ENCODE peak calls at places on chromosome 15, in six cellular contexts. N is cerebellar cortex; W is stromal cell of bone marrow; I is cardiac fibroblast; Z is CD4-positive, alpha-beta T cell; T is hepatocyte. J is an unnamed sample.

GRCh38 chr15:25790003-25790660 is 73.0 kb downstream of the ATP10A start:
- DNase-seq in N (peak), W (peak), I (peak), Z (peak), T (peak), J (no peak)

GRCh38 chr15:33975023-33975565 is 6.8 kb downstream of the CHRM5 start:
- DNase-seq in N (no peak), W (no peak), I (peak), Z (no peak), T (no peak), J (no peak)

GRCh38 chr15:99564221-99565030 is 1.4 kb upstream of the MEF2A start:
- DNase-seq in N (peak), W (no peak), I (peak), Z (no peak), T (peak), J (no peak)

GRCh38 chr15:94240486-94240885 is 9.1 kb downstream of the MCTP2 start:
- DNase-seq in N (no peak), W (no peak), I (no peak), Z (no peak), T (no peak), J (no peak)

GRCh38 chr15:61381501-61381900 is 152.4 kb upstream of the RORA start:
- DNase-seq in N (no peak), W (no peak), I (no peak), Z (no peak), T (no peak), J (no peak)

GRCh38 chr15:101689901-101690300 is 34.4 kb downstream of the TARS3 start:
- DNase-seq in N (no peak), W (peak), I (no peak), Z (no peak), T (no peak), J (no peak)

GRCh38 chr15:56471440-56472069 is 6.6 kb upstream of the MNS1 start:
- DNase-seq in N (no peak), W (no peak), I (no peak), Z (no peak), T (no peak), J (no peak)

GRCh38 chr15:25175033-25175788 is 220.4 kb downstream of the SNRPN start:
- DNase-seq in N (no peak), W (no peak), I (no peak), Z (peak), T (peak), J (no peak)

GRCh38 chr15:74616996-74617395 is 1.4 kb downstream of the CLK3 start:
- DNase-seq in N (no peak), W (no peak), I (no peak), Z (no peak), T (no peak), J (no peak)

GRCh38 chr15:66921319-66921718 is 144.1 kb upstream of the SMAD3 start:
- DNase-seq in N (no peak), W (no peak), I (peak), Z (no peak), T (no peak), J (no peak)

GRCh38 chr15:97189152-97189551 is 771.4 kb upstream of the ARRDC4 start:
- DNase-seq in N (no peak), W (no peak), I (no peak), Z (no peak), T (no peak), J (no peak)

GRCh38 chr15:94293411-94294402 is 62.3 kb downstream of the MCTP2 start:
- DNase-seq in N (no peak), W (no peak), I (peak), Z (no peak), T (no peak), J (no peak)

GRCh38 chr15:52408823-52409222 is 113.2 kb upstream of the MYO5C start:
- DNase-seq in N (peak), W (no peak), I (no peak), Z (no peak), T (no peak), J (no peak)

GRCh38 chr15:25065876-25066275 is 111.1 kb downstream of the SNRPN start:
- DNase-seq in N (no peak), W (no peak), I (no peak), Z (no peak), T (no peak), J (no peak)

GRCh38 chr15:55990516-55990915 is 2.9 kb downstream of the NEDD4 start:
- DNase-seq in N (no peak), W (no peak), I (no peak), Z (no peak), T (no peak), J (no peak)

GRCh38 chr15:52159645-52160044 is 31.5 kb downstream of the GNB5 start:
- DNase-seq in N (no peak), W (no peak), I (no peak), Z (no peak), T (no peak), J (no peak)

GRCh38 chr15:73593278-73594074 is 39.7 kb downstream of the NPTN start:
- DNase-seq in N (peak), W (no peak), I (peak), Z (no peak), T (peak), J (no peak)

GRCh38 chr15:63189955-63190691 is 717 bp downstream of the RAB8B start:
- DNase-seq in N (peak), W (no peak), I (no peak), Z (no peak), T (no peak), J (no peak)

GRCh38 chr15:36831125-36831914 is 251.9 kb downstream of the CDIN1 start:
- DNase-seq in N (no peak), W (peak), I (no peak), Z (no peak), T (no peak), J (no peak)

GRCh38 chr15:101657968-101658784 is 6.0 kb upstream of the TM2D3 start:
- DNase-seq in N (no peak), W (no peak), I (no peak), Z (no peak), T (no peak), J (no peak)

GRCh38 chr15:39741258-39741657 is 41.4 kb downstream of the FSIP1 start:
- DNase-seq in N (no peak), W (peak), I (peak), Z (no peak), T (no peak), J (no peak)

GRCh38 chr15:78209646-78210348 is 24.6 kb downstream of the ACSBG1 start:
- DNase-seq in N (no peak), W (no peak), I (no peak), Z (no peak), T (no peak), J (no peak)

GRCh38 chr15:72358532-72359180 is 17.2 kb downstream of the HEXA start:
- DNase-seq in N (peak), W (peak), I (peak), Z (no peak), T (no peak), J (no peak)

GRCh38 chr15:99421758-99422157 is 144.0 kb upstream of the MEF2A start:
- DNase-seq in N (no peak), W (no peak), I (no peak), Z (no peak), T (no peak), J (no peak)

GRCh38 chr15:66039117-66039860 is 170.0 kb downstream of the RAB11A start:
- DNase-seq in N (no peak), W (no peak), I (no peak), Z (no peak), T (no peak), J (no peak)